ENCODE peak calls at places on chromosome 5, in five cellular contexts. V is stimulated activated CD8-positive, alpha-beta memory T cell treated with anti-CD3 and anti-CD28 coated beads, Interleukin-2, amount 100 ng/mL, for 48 hours; L is GM13976; T is T-helper 9 cell; X is HTR-8/SVneo. Q is an unnamed sample.

GRCh38 chr5:16596541-16596940 is 20.3 kb downstream of the RETREG1 start:
- DNase-seq in V (no peak), L (no peak), T (no peak), X (no peak), Q (no peak)

GRCh38 chr5:176389114-176389768 is 690 bp downstream of the HIGD2A start:
- DNase-seq in V (no peak), L (no peak), T (no peak), X (no peak), Q (peak; percentile 57)

GRCh38 chr5:179278119-179278518 is 67.1 kb downstream of the ADAMTS2 start:
- DNase-seq in V (no peak), L (no peak), T (no peak), X (no peak), Q (no peak)

GRCh38 chr5:177370488-177371119 is 12.9 kb downstream of the RGS14 start:
- DNase-seq in V (peak; percentile 56), L (peak; percentile 81), T (no peak), X (peak; percentile 92), Q (peak; percentile 40)

GRCh38 chr5:146340260-146341081 is 1.8 kb downstream of the POU4F3 start:
- DNase-seq in V (peak; percentile 34), L (peak; percentile 72), T (no peak), X (peak; percentile 71), Q (no peak)

GRCh38 chr5:67366961-67367360 is 170.4 kb upstream of the CD180 start:
- DNase-seq in V (no peak), L (no peak), T (no peak), X (no peak), Q (no peak)

GRCh38 chr5:6705959-6706358 is 7.3 kb upstream of the TENT4A start:
- DNase-seq in V (no peak), L (no peak), T (no peak), X (no peak), Q (no peak)

GRCh38 chr5:163649522-163649921 is 144.1 kb downstream of the MAT2B start:
- DNase-seq in V (no peak), L (no peak), T (no peak), X (peak; percentile 27), Q (no peak)

GRCh38 chr5:179866241-179867078 is 7.8 kb upstream of the MRNIP start:
- DNase-seq in V (no peak), L (no peak), T (no peak), X (no peak), Q (peak; percentile 9)

GRCh38 chr5:93596676-93597441 is 13.8 kb downstream of the NR2F1 start:
- DNase-seq in V (no peak), L (peak; percentile 54), T (no peak), X (no peak), Q (peak; percentile 37)

GRCh38 chr5:58334035-58334434 is 125.9 kb downstream of the PLK2 start:
- DNase-seq in V (no peak), L (no peak), T (no peak), X (no peak), Q (no peak)

GRCh38 chr5:100667021-100667671 is 132.0 kb downstream of the FAM174A start:
- DNase-seq in V (no peak), L (no peak), T (no peak), X (peak; percentile 19), Q (no peak)

GRCh38 chr5:126384985-126385384 is 38.2 kb upstream of the GRAMD2B start:
- DNase-seq in V (no peak), L (no peak), T (no peak), X (peak; percentile 45), Q (peak; percentile 59)

GRCh38 chr5:33810491-33811120 is 81.2 kb downstream of the ADAMTS12 start:
- DNase-seq in V (no peak), L (no peak), T (no peak), X (no peak), Q (no peak)

GRCh38 chr5:12284604-12285003 is 380.4 kb upstream of the CTNND2 start:
- DNase-seq in V (no peak), L (no peak), T (no peak), X (no peak), Q (no peak)

GRCh38 chr5:163459465-163459887 is 426 bp downstream of the NUDCD2 start:
- DNase-seq in V (no peak), L (no peak), T (no peak), X (no peak), Q (peak; percentile 44)

GRCh38 chr5:39891376-39891775 is 466.6 kb upstream of the DAB2 start:
- DNase-seq in V (no peak), L (no peak), T (no peak), X (no peak), Q (no peak)

GRCh38 chr5:21452429-21452828 is 1400.7 kb downstream of the CDH12 start:
- DNase-seq in V (no peak), L (no peak), T (no peak), X (no peak), Q (no peak)